ENCODE peak calls at places on chromosomes 4 and X, in four cellular contexts. L is bronchial epithelial cell, E is choroid plexus epithelial cell, Z is thoracic aorta. C is an unnamed sample.

GRCh38 chrX:137654481-137654880 is 88.6 kb downstream of the ZIC3 start:
- DNase-seq in L (no peak), E (no peak), Z (no peak), C (no peak)

GRCh38 chr4:96354036-96354712 is 514.3 kb downstream of the PDHA2 start:
- DNase-seq in L (no peak), E (peak; percentile 39), Z (no peak), C (peak; percentile 30)

GRCh38 chrX:6574762-6575161 is 39.8 kb upstream of the VCX3A start:
- DNase-seq in L (no peak), E (no peak), Z (no peak), C (no peak)

GRCh38 chr4:20679946-20680345 is 20.3 kb upstream of the PACRGL start:
- DNase-seq in L (no peak), E (no peak), Z (no peak), C (no peak)

GRCh38 chrX:72030431-72030830 is 101.3 kb downstream of the RTL5 start:
- DNase-seq in L (no peak), E (no peak), Z (no peak), C (no peak)

GRCh38 chr4:100797356-100797755 is 279.5 kb upstream of the EMCN start:
- DNase-seq in L (no peak), E (no peak), Z (no peak), C (no peak)

GRCh38 chr4:163941221-163941865 is 446.9 kb downstream of the TMA16 start:
- DNase-seq in L (peak; percentile 84), E (no peak), Z (no peak), C (no peak)

GRCh38 chr4:136056748-136057147 is 1475.5 kb downstream of the PCDH18 start:
- DNase-seq in L (no peak), E (no peak), Z (no peak), C (no peak)

GRCh38 chr4:138234254-138234653 is 7.9 kb downstream of the SLC7A11 start:
- DNase-seq in L (no peak), E (no peak), Z (no peak), C (no peak)

GRCh38 chrX:68365356-68365755 is 67.9 kb downstream of the OPHN1 start:
- DNase-seq in L (no peak), E (peak; percentile 29), Z (no peak), C (peak; percentile 9)

GRCh38 chr4:14247767-14248166 is 620.2 kb upstream of the BOD1L1 start:
- DNase-seq in L (no peak), E (no peak), Z (no peak), C (no peak)

GRCh38 chrX:149248073-149248625 is 257.0 kb downstream of the IDS start:
- DNase-seq in L (peak; percentile 5), E (peak; percentile 50), Z (no peak), C (peak; percentile 13)

GRCh38 chr4:13541176-13541604 is 3.1 kb downstream of the NKX3-2 start:
- DNase-seq in L (no peak), E (no peak), Z (no peak), C (no peak)

GRCh38 chrX:30713061-30713525 is 59.9 kb downstream of the GK start:
- DNase-seq in L (peak; percentile 52), E (peak; percentile 78), Z (no peak), C (peak; percentile 83)

GRCh38 chr4:101348367-101348827 is 1.1 kb upstream of the PPP3CA start:
- DNase-seq in L (no peak), E (no peak), Z (peak; percentile 4), C (no peak)

GRCh38 chrX:54042609-54043010 is 1.7 kb downstream of the PHF8 start:
- DNase-seq in L (peak; percentile 15), E (peak; percentile 68), Z (peak; percentile 25), C (peak; percentile 58)

GRCh38 chrX:19382500-19383145 is 38.9 kb downstream of the PDHA1 start:
- DNase-seq in L (peak; percentile 29), E (peak; percentile 56), Z (no peak), C (peak; percentile 36)

GRCh38 chr4:140246216-140246615 is 92.2 kb upstream of the MAML3 start:
- DNase-seq in L (no peak), E (no peak), Z (no peak), C (no peak)

GRCh38 chr4:76087007-76087769 is 12.7 kb downstream of the ART3 start:
- DNase-seq in L (peak; percentile 72), E (peak; percentile 76), Z (no peak), C (peak; percentile 74)

GRCh38 chr4:94957030-94957429 is 199.3 kb downstream of the BMPR1B start:
- DNase-seq in L (peak; percentile 48), E (no peak), Z (no peak), C (no peak)

GRCh38 chrX:50407976-50408375 is 62.6 kb downstream of the DGKK start:
- DNase-seq in L (no peak), E (no peak), Z (no peak), C (no peak)

GRCh38 chr4:39032218-39033085 is at the start of gene TMEM156:
- DNase-seq in L (peak; percentile 89), E (peak; percentile 72), Z (no peak), C (peak; percentile 64)

GRCh38 chrX:33324099-33324498 is 112.8 kb upstream of the DMD start:
- DNase-seq in L (peak; percentile 1), E (no peak), Z (no peak), C (no peak)
- TF ChIP-seq CTCF in L (no peak), E (no peak), Z (no peak), C (no peak)

GRCh38 chrX:154460326-154460725 is 2.2 kb downstream of the PLXNA3 start:
- DNase-seq in L (no peak), E (no peak), Z (no peak), C (no peak)
- H3K4me3 ChIP-seq in L (no peak overlapping the region), E (no peak overlapping the region), Z (peak overlapping the region; percentile 80), C (no peak overlapping the region)

DNA sequence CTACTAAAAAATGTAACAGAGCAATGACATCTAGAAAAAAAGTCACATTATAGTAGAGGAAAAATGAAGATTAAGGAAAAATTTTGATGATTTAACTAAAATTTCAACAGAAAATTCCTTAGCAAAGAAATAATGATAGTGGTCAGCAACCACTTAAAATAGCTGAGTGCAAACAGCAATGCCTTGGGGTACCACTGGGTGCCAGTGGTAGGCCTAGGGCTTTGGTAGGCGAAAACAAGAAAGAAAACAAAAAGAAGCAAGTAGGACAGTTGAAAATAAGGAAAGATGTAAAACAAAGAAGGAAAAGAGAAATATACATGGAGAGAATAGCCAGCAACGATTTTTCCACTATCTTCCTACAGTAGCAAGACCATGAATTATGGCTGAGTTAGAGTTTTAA is 313.5 kb upstream of the IRS4 start:
- DNase-seq in L (peak; percentile 1), E (peak; percentile 0), Z (no peak), C (peak; percentile 0)
- TF ChIP-seq CTCF in L (peak; percentile 34), E (peak; percentile 21), Z (no peak), C (peak; percentile 18)

GRCh38 chr4:93834371-93835066 is 6.0 kb downstream of the ATOH1 start:
- DNase-seq in L (no peak), E (no peak), Z (no peak), C (no peak)
- H3K4me3 ChIP-seq in L (no peak overlapping the region), E (no peak overlapping the region), Z (no peak overlapping the region), C (no peak overlapping the region)

DNA sequence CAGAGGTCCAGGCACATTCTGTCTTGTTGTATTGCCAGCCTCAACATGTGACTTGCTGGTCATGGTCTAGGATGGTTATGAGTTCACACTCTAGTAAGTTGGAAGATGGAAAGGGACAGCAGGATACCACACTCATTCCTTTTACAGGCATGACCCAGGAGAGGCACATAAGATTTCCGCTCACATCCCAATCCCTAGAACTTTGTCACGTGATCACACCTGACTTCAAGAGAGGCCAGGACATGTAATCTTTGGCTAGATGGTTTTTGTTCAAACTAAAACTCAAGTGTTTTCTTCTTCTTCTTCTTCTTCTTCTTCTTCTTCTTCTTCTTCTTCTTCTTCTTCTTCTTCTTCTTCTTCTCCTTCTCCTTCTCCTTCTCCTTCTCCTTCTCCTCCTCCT is 53.4 kb upstream of the ARX start:
- DNase-seq in L (no peak), E (no peak), Z (no peak), C (no peak)
- TF ChIP-seq CTCF in L (no peak), E (no peak), Z (no peak), C (no peak)

C was measured in fibroblast of pulmonary artery.